ENCODE peak calls at places on chromosomes 7 and 10, in nine cellular contexts. B, Y, O, A, P, Z, Q, N and F are unnamed samples.

GRCh38 chr7:96701258-96701657 is 8.4 kb downstream of the SEM1 start:
- DNase-seq in B (no peak), Y (peak), O (no peak), A (no peak), P (no peak), Z (no peak), Q (no peak), N (no peak), F (no peak)

GRCh38 chr10:106571216-106571954 is 593.1 kb downstream of the SORCS1 start:
- DNase-seq in B (no peak), Y (peak), O (no peak), A (peak), P (no peak), Z (no peak), Q (peak), N (peak), F (no peak)

GRCh38 chr7:151757274-151757673 is 119.6 kb downstream of the PRKAG2 start:
- DNase-seq in B (no peak), Y (no peak), O (no peak), A (no peak), P (no peak), Z (no peak), Q (peak), N (peak), F (peak)

GRCh38 chr10:97127960-97128850 is 57.6 kb downstream of the SLIT1 start:
- DNase-seq in B (peak), Y (peak), O (no peak), A (no peak), P (no peak), Z (no peak), Q (no peak), N (no peak), F (no peak)

GRCh38 chr10:3807221-3807927 is 22.4 kb upstream of the KLF6 start:
- DNase-seq in B (no peak), Y (peak), O (no peak), A (no peak), P (no peak), Z (no peak), Q (no peak), N (no peak), F (no peak)

GRCh38 chr10:86946215-86947170 is 10.9 kb downstream of the MMRN2 start:
- DNase-seq in B (no peak), Y (no peak), O (no peak), A (no peak), P (no peak), Z (no peak), Q (no peak), N (no peak), F (peak)

GRCh38 chr7:133293390-133294110 is 40.7 kb downstream of the EXOC4 start:
- DNase-seq in B (no peak), Y (no peak), O (no peak), A (no peak), P (no peak), Z (no peak), Q (no peak), N (no peak), F (no peak)

GRCh38 chr7:26117970-26118369 is 34.0 kb upstream of the NFE2L3 start:
- DNase-seq in B (no peak), Y (no peak), O (no peak), A (no peak), P (no peak), Z (no peak), Q (no peak), N (no peak), F (no peak)

GRCh38 chr7:43248961-43249807 is 136.7 kb downstream of the HECW1 start:
- DNase-seq in B (no peak), Y (no peak), O (no peak), A (peak), P (no peak), Z (no peak), Q (peak), N (peak), F (peak)

GRCh38 chr10:7056216-7056615 is 354.6 kb downstream of the SFMBT2 start:
- DNase-seq in B (no peak), Y (no peak), O (no peak), A (no peak), P (no peak), Z (no peak), Q (no peak), N (no peak), F (no peak)

GRCh38 chr10:113089581-113089980 is 139.5 kb downstream of the TCF7L2 start:
- DNase-seq in B (no peak), Y (no peak), O (no peak), A (no peak), P (no peak), Z (no peak), Q (no peak), N (no peak), F (no peak)

GRCh38 chr10:18010050-18010449 is 58.3 kb downstream of the SLC39A12 start:
- DNase-seq in B (no peak), Y (no peak), O (no peak), A (no peak), P (no peak), Z (no peak), Q (peak), N (no peak), F (no peak)

GRCh38 chr10:32180354-32181280 is 124.4 kb upstream of the KIF5B start:
- DNase-seq in B (no peak), Y (no peak), O (no peak), A (no peak), P (no peak), Z (no peak), Q (peak), N (no peak), F (no peak)

GRCh38 chr10:132465193-132465888 is 68.3 kb downstream of the PWWP2B start:
- DNase-seq in B (no peak), Y (no peak), O (no peak), A (no peak), P (no peak), Z (no peak), Q (no peak), N (no peak), F (no peak)

GRCh38 chr7:73560035-73560835 is 2.7 kb upstream of the BCL7B start:
- DNase-seq in B (no peak), Y (peak), O (no peak), A (no peak), P (no peak), Z (no peak), Q (peak), N (peak), F (no peak)

GRCh38 chr7:95686109-95686508 is 86.2 kb upstream of the DYNC1I1 start:
- DNase-seq in B (no peak), Y (no peak), O (no peak), A (peak), P (no peak), Z (no peak), Q (peak), N (peak), F (peak)

GRCh38 chr10:86265236-86265876 is 101.2 kb downstream of the GRID1 start:
- DNase-seq in B (peak), Y (no peak), O (no peak), A (no peak), P (no peak), Z (no peak), Q (no peak), N (no peak), F (peak)

GRCh38 chr7:111855842-111856227 is 293.5 kb upstream of the IMMP2L start:
- DNase-seq in B (no peak), Y (no peak), O (no peak), A (peak), P (no peak), Z (no peak), Q (no peak), N (peak), F (no peak)

GRCh38 chr7:108270385-108270784 is 140.2 kb upstream of the LAMB4 start:
- DNase-seq in B (no peak), Y (no peak), O (no peak), A (no peak), P (no peak), Z (no peak), Q (no peak), N (no peak), F (no peak)

GRCh38 chr10:59175538-59176240 is 754 bp upstream of the PHYHIPL start:
- DNase-seq in B (peak), Y (no peak), O (no peak), A (peak), P (no peak), Z (no peak), Q (no peak), N (no peak), F (no peak)

GRCh38 chr7:149870274-149870673 is 3.5 kb upstream of the ATP6V0E2 start:
- DNase-seq in B (no peak), Y (no peak), O (no peak), A (no peak), P (no peak), Z (no peak), Q (no peak), N (no peak), F (no peak)

GRCh38 chr10:129642427-129642826 is 175.4 kb downstream of the MGMT start:
- DNase-seq in B (no peak), Y (no peak), O (no peak), A (no peak), P (no peak), Z (no peak), Q (no peak), N (peak), F (no peak)

GRCh38 chr10:132183046-132183445 is 3.7 kb upstream of the DPYSL4 start:
- DNase-seq in B (peak), Y (no peak), O (no peak), A (no peak), P (no peak), Z (no peak), Q (no peak), N (no peak), F (no peak)

GRCh38 chr10:86290933-86291615 is 75.5 kb downstream of the GRID1 start:
- DNase-seq in B (peak), Y (no peak), O (no peak), A (no peak), P (no peak), Z (no peak), Q (no peak), N (no peak), F (peak)

GRCh38 chr10:27815261-27815660 is 69.6 kb upstream of the MKX start:
- DNase-seq in B (no peak), Y (no peak), O (no peak), A (no peak), P (no peak), Z (no peak), Q (no peak), N (peak), F (no peak)

GRCh38 chr10:17026686-17027485 is 102.7 kb downstream of the CUBN start:
- DNase-seq in B (no peak), Y (no peak), O (peak), A (no peak), P (no peak), Z (no peak), Q (peak), N (peak), F (no peak)

GRCh38 chr7:92720604-92721350 is 115.6 kb downstream of the CDK6 start:
- DNase-seq in B (no peak), Y (no peak), O (no peak), A (no peak), P (no peak), Z (no peak), Q (no peak), N (no peak), F (no peak)

GRCh38 chr10:5710854-5711253 is 26.2 kb downstream of the TASOR2 start:
- DNase-seq in B (no peak), Y (no peak), O (no peak), A (no peak), P (no peak), Z (no peak), Q (no peak), N (no peak), F (no peak)

GRCh38 chr10:23693895-23694294 is 255.0 kb downstream of the OTUD1 start:
- DNase-seq in B (peak), Y (no peak), O (no peak), A (peak), P (no peak), Z (no peak), Q (no peak), N (no peak), F (no peak)

GRCh38 chr10:29243750-29244149 is 45.1 kb upstream of the LYZL1 start:
- DNase-seq in B (no peak), Y (no peak), O (no peak), A (peak), P (no peak), Z (no peak), Q (no peak), N (peak), F (no peak)

GRCh38 chr7:155598810-155599210 is 45.7 kb upstream of the RBM33 start:
- DNase-seq in B (peak), Y (peak), O (peak), A (peak), P (peak), Z (peak), Q (peak), N (peak), F (peak)

GRCh38 chr7:28957064-28957821 is 887 bp downstream of the TRIL start:
- DNase-seq in B (peak), Y (no peak), O (no peak), A (peak), P (no peak), Z (no peak), Q (no peak), N (peak), F (no peak)